ENCODE peak calls at places on chromosome 4, in six cellular contexts. Z is HCT116, S is fibroblast of pulmonary artery, C is BJ, Q is B cell, W is right atrium auricular region. M is an unnamed sample.

GRCh38 chr4:1871471-1872021 is 353 bp downstream of the NSD2 start:
- DNase-seq in W (no peak), Q (peak; percentile 58), Z (no peak), S (no peak), C (no peak), M (no peak)

GRCh38 chr4:159027535-159027934 is 75.3 kb upstream of the RAPGEF2 start:
- DNase-seq in W (no peak), Z (no peak), Q (no peak), S (peak; percentile 19), C (no peak), M (no peak)

GRCh38 chr4:74504212-74504611 is 59.3 kb downstream of the AREG start:
- DNase-seq in W (no peak), Z (no peak), Q (no peak), C (no peak), S (peak; percentile 81), M (no peak)

GRCh38 chr4:78058591-78059523 is 1.7 kb downstream of the FRAS1 start:
- DNase-seq in W (no peak), C (no peak), S (peak; percentile 23), Z (no peak), Q (peak; percentile 30), M (peak; percentile 17)

GRCh38 chr4:84499065-84499982 is at the start of gene NKX6-1:
- DNase-seq in Z (peak; percentile 87), W (no peak), S (peak; percentile 29), Q (no peak), C (peak; percentile 29), M (peak; percentile 26)

GRCh38 chr4:89469930-89470375 is 162.4 kb upstream of the GPRIN3 start:
- DNase-seq in Q (peak; percentile 6), W (no peak), Z (no peak), S (peak; percentile 97), C (peak; percentile 92), M (peak; percentile 52)

GRCh38 chr4:53582194-53582593 is 9.1 kb downstream of the LNX1 start:
- DNase-seq in C (no peak), S (no peak), W (no peak), Q (no peak), Z (no peak), M (no peak)

GRCh38 chr4:6466756-6467381 is 5.5 kb downstream of the PPP2R2C start:
- DNase-seq in Z (no peak), C (no peak), Q (no peak), W (peak; percentile 2), S (no peak), M (no peak)

GRCh38 chr4:57403591-57403990 is 293.4 kb upstream of the IGFBP7 start:
- DNase-seq in S (no peak), Q (no peak), W (no peak), Z (no peak), C (no peak), M (no peak)

GRCh38 chr4:142473218-142473959 is 372.7 kb downstream of the INPP4B start:
- DNase-seq in Z (no peak), C (no peak), W (no peak), S (no peak), Q (no peak), M (no peak)

GRCh38 chr4:81631958-81632439 is 160.3 kb upstream of the RASGEF1B start:
- DNase-seq in Z (no peak), W (no peak), S (peak; percentile 68), C (peak; percentile 12), Q (peak; percentile 27), M (no peak)

GRCh38 chr4:55323375-55323774 is 22.7 kb upstream of the SRD5A3 start:
- DNase-seq in Q (no peak), W (no peak), S (no peak), C (no peak), Z (no peak), M (no peak)

GRCh38 chr4:64305565-64306254 is 103.5 kb downstream of the TECRL start:
- DNase-seq in W (no peak), Q (peak; percentile 0), Z (no peak), S (no peak), C (no peak), M (no peak)

GRCh38 chr4:108738307-108738706 is 24.5 kb downstream of the ETNPPL start:
- DNase-seq in C (no peak), S (no peak), Q (no peak), W (no peak), Z (no peak), M (no peak)

GRCh38 chr4:53558981-53559620 is 32.2 kb downstream of the LNX1 start:
- DNase-seq in Z (no peak), Q (no peak), S (peak; percentile 16), W (no peak), C (no peak), M (no peak)

GRCh38 chr4:25410820-25411529 is 33.9 kb downstream of the ANAPC4 start:
- DNase-seq in W (no peak), Z (no peak), Q (no peak), C (no peak), S (no peak), M (no peak)

GRCh38 chr4:168515222-168516011 is 18.6 kb downstream of the PALLD start:
- DNase-seq in S (peak; percentile 33), Z (no peak), Q (no peak), W (no peak), C (no peak), M (no peak)

GRCh38 chr4:71540749-71541269 is 202.0 kb downstream of the SLC4A4 start:
- DNase-seq in W (no peak), C (no peak), Q (no peak), Z (no peak), S (peak; percentile 13), M (no peak)

GRCh38 chr4:67886281-67886680 is 2.5 kb upstream of the TMPRSS11D start:
- DNase-seq in C (no peak), S (peak; percentile 52), Q (no peak), Z (no peak), W (no peak), M (no peak)

GRCh38 chr4:16205298-16206164 is 20.7 kb downstream of the TAPT1 start:
- DNase-seq in Q (peak; percentile 59), W (no peak), C (no peak), S (no peak), Z (no peak), M (no peak)

DNA sequence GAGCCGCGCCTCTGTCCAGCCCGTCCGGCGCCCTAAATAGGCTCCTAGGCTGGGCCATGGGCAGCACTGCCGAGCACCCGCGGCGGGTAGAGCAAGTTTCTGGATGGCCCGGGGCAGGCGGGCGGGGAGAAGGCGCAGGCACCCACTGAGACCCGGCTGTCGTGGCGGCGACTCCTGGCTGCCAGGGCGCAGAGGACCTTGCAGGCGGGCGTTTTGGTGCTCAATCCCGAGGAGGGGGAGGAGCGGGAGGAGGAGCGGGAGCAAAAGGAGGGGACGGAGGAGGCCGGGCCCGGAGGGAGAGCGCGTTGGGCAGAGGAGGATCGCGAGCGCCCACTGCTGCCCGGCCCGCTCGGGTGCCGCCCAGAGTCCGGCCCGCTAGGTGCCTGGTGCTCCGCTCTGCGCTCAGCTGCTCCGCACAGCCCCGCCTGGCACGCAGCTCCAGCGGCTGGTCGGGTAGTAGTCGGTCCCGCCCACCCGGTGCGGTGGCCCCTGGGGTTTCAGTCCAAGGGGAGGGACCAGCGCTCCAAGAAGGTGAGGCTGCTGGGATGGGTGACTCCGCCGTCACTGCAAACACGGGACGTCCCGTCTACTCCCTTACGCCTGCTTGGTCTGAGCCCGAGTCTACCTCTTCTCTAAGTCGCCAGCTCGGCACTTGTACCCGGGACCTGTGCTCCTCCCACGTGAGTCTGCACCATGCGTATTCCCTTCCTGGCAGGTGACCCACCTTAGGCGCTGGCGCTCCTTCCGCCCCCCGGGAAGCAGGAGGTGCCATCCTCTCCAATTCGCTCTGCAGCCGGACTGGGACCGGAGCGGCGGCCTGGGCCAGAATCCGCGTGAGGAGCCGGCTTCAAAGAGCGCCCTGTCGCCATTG is at the start of gene HS3ST1:
- DNase-seq in Q (peak; percentile 86), Z (peak; percentile 94), W (peak; percentile 78), S (peak; percentile 83), C (no peak), M (peak; percentile 55)
- TF ChIP-seq CTCF in Q (peak; percentile 72), Z (peak; percentile 65), W (no peak), S (peak; percentile 56), C (no peak), M (no peak)

GRCh38 chr4:36163198-36163597 is 81.1 kb downstream of the ARAP2 start:
- DNase-seq in W (no peak), Q (no peak), C (no peak), Z (no peak), S (no peak), M (no peak)

DNA sequence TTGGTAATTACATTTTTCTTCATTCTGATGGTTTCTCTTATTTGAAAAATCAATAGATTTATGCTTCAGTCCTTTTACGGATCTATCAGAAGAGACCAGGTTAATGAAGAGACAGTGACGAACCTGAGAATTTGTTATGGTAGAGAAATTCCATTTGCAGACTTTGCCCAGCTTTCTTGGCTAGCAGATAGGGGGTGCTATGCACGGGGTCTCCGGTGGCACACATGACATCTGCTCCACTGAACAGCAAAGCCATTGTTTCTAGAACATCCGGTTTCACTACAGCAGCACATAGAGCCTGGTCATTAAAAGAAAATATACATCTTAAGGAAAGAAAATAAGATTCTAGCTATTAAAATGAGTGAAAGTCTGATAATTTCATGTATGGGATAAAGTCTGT is 85.1 kb downstream of the ARAP2 start:
- DNase-seq in Z (no peak), S (no peak), C (no peak), W (no peak), Q (no peak), M (peak; percentile 10)
- TF ChIP-seq CTCF in Z (peak; percentile 53), S (no peak), C (no peak), W (no peak), Q (no peak), M (peak; percentile 15)

DNA sequence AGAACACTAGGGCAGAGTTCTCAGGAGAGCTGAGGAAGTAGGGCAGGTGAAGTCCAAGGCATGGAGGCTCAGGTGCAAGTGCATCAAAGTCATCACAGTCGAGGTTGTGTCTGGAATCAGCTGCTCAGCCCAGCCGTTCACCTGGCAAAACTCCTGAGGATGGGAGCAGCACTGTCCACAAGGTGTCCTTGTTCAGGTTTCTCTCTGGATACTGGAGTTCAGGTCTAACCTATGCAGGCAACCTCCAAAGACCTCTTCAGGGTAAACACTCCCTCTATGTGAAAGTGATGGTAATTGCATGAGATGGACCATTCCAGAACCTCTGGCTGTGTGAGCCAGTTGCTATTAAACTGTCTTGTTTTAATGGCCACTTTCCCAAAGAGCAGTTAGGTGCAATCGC is 120.2 kb upstream of the PSAPL1 start:
- DNase-seq in Z (no peak), W (no peak), S (no peak), C (no peak), Q (no peak), M (no peak)
- TF ChIP-seq CTCF in Z (peak; percentile 24), W (no peak), S (no peak), C (no peak), Q (no peak), M (no peak)

GRCh38 chr4:148284526-148285193 is 157.6 kb downstream of the NR3C2 start:
- DNase-seq in Z (no peak), S (no peak), W (no peak), Q (no peak), C (no peak), M (no peak)
- TF ChIP-seq CTCF in Z (peak; percentile 21), S (no peak), W (no peak), Q (no peak), C (no peak), M (no peak)

GRCh38 chr4:28075557-28075956 is 1214.9 kb downstream of the STIM2 start:
- DNase-seq in C (no peak), Q (no peak), S (no peak), Z (no peak), W (no peak), M (no peak)

GRCh38 chr4:28073860-28074555 is 1213.4 kb downstream of the STIM2 start:
- DNase-seq in S (no peak), C (no peak), W (no peak), Z (peak; percentile 59), Q (no peak), M (no peak)
- TF ChIP-seq CTCF in S (peak; percentile 1), C (no peak), W (no peak), Z (peak; percentile 53), Q (no peak), M (no peak)